ENCODE peak calls at places on chromosomes 16 and 17, in six cellular contexts. One of them, this sample, is unnamed.

GRCh38 chr17:67246648-67247415 is 1.8 kb upstream of the HELZ start:
- DNase-seq in NCI-H1105: no peak
- DNase-seq in HL-60: no peak
- DNase-seq in DMS79 treated with DMSO at 0.1 percent for 48 hours: peak
- DNase-seq in astrocyte of the spinal cord: peak
- DNase-seq in H7: peak
- DNase-seq in this sample: peak

GRCh38 chr17:68693466-68693865 is 92.3 kb upstream of the FAM20A start:
- DNase-seq in NCI-H1105: no peak
- DNase-seq in HL-60: no peak
- DNase-seq in DMS79 treated with DMSO at 0.1 percent for 48 hours: no peak
- DNase-seq in astrocyte of the spinal cord: no peak
- DNase-seq in H7: no peak
- DNase-seq in this sample: no peak

GRCh38 chr16:80084614-80085013 is 456.2 kb upstream of the DYNLRB2 start:
- DNase-seq in NCI-H1105: no peak
- DNase-seq in HL-60: no peak
- DNase-seq in DMS79 treated with DMSO at 0.1 percent for 48 hours: peak
- DNase-seq in astrocyte of the spinal cord: peak
- DNase-seq in H7: peak
- DNase-seq in this sample: peak

GRCh38 chr17:76968707-76969597 is 100.7 kb downstream of the MGAT5B start:
- DNase-seq in NCI-H1105: peak
- DNase-seq in HL-60: no peak
- DNase-seq in DMS79 treated with DMSO at 0.1 percent for 48 hours: peak
- DNase-seq in astrocyte of the spinal cord: peak
- DNase-seq in H7: peak
- DNase-seq in this sample: peak

GRCh38 chr17:7702776-7703175 is 2.2 kb upstream of the EFNB3 start:
- DNase-seq in NCI-H1105: no peak
- DNase-seq in HL-60: no peak
- DNase-seq in DMS79 treated with DMSO at 0.1 percent for 48 hours: no peak
- DNase-seq in astrocyte of the spinal cord: no peak
- DNase-seq in H7: no peak
- DNase-seq in this sample: no peak

GRCh38 chr17:42797067-42798007 is 1.2 kb downstream of the COA3 start:
- DNase-seq in NCI-H1105: no peak
- DNase-seq in HL-60: no peak
- DNase-seq in DMS79 treated with DMSO at 0.1 percent for 48 hours: no peak
- DNase-seq in astrocyte of the spinal cord: no peak
- DNase-seq in H7: no peak
- DNase-seq in this sample: no peak

GRCh38 chr16:53546988-53547391 is 44.0 kb upstream of the AKTIP start:
- DNase-seq in NCI-H1105: no peak
- DNase-seq in HL-60: no peak
- DNase-seq in DMS79 treated with DMSO at 0.1 percent for 48 hours: no peak
- DNase-seq in astrocyte of the spinal cord: peak
- DNase-seq in H7: peak
- DNase-seq in this sample: peak

GRCh38 chr17:55394357-55395021 is 27.1 kb downstream of the MMD start:
- DNase-seq in NCI-H1105: no peak
- DNase-seq in HL-60: no peak
- DNase-seq in DMS79 treated with DMSO at 0.1 percent for 48 hours: no peak
- DNase-seq in astrocyte of the spinal cord: no peak
- DNase-seq in H7: no peak
- DNase-seq in this sample: no peak

GRCh38 chr17:3887811-3888210 is 5.0 kb downstream of the CAMKK1 start:
- DNase-seq in NCI-H1105: no peak
- DNase-seq in HL-60: no peak
- DNase-seq in DMS79 treated with DMSO at 0.1 percent for 48 hours: no peak
- DNase-seq in astrocyte of the spinal cord: peak
- DNase-seq in H7: no peak
- DNase-seq in this sample: no peak

GRCh38 chr16:4556580-4556979 is 440 bp downstream of the C16orf96 start:
- DNase-seq in NCI-H1105: no peak
- DNase-seq in HL-60: no peak
- DNase-seq in DMS79 treated with DMSO at 0.1 percent for 48 hours: no peak
- DNase-seq in astrocyte of the spinal cord: no peak
- DNase-seq in H7: no peak
- DNase-seq in this sample: no peak

GRCh38 chr17:28041844-28042656 is 427 bp upstream of the NLK start:
- DNase-seq in NCI-H1105: no peak
- DNase-seq in HL-60: peak
- DNase-seq in DMS79 treated with DMSO at 0.1 percent for 48 hours: peak
- DNase-seq in astrocyte of the spinal cord: no peak
- DNase-seq in H7: peak
- DNase-seq in this sample: no peak

GRCh38 chr17:50062323-50063243 is 6.7 kb downstream of the ITGA3 start:
- DNase-seq in NCI-H1105: peak
- DNase-seq in HL-60: no peak
- DNase-seq in DMS79 treated with DMSO at 0.1 percent for 48 hours: peak
- DNase-seq in astrocyte of the spinal cord: peak
- DNase-seq in H7: peak
- DNase-seq in this sample: no peak

GRCh38 chr16:89922477-89922883 is 662 bp upstream of the TUBB3 start:
- DNase-seq in NCI-H1105: peak
- DNase-seq in HL-60: no peak
- DNase-seq in DMS79 treated with DMSO at 0.1 percent for 48 hours: peak
- DNase-seq in astrocyte of the spinal cord: peak
- DNase-seq in H7: peak
- DNase-seq in this sample: peak

GRCh38 chr16:27495191-27495590 is 54.5 kb downstream of the GTF3C1 start:
- DNase-seq in NCI-H1105: no peak
- DNase-seq in HL-60: no peak
- DNase-seq in DMS79 treated with DMSO at 0.1 percent for 48 hours: no peak
- DNase-seq in astrocyte of the spinal cord: peak
- DNase-seq in H7: no peak
- DNase-seq in this sample: no peak

GRCh38 chr16:81567987-81568748 is 123.6 kb downstream of the CMIP start:
- DNase-seq in NCI-H1105: no peak
- DNase-seq in HL-60: no peak
- DNase-seq in DMS79 treated with DMSO at 0.1 percent for 48 hours: no peak
- DNase-seq in astrocyte of the spinal cord: peak
- DNase-seq in H7: peak
- DNase-seq in this sample: no peak

GRCh38 chr17:50123649-50124349 is 6.2 kb downstream of the SAMD14 start:
- DNase-seq in NCI-H1105: no peak
- DNase-seq in HL-60: no peak
- DNase-seq in DMS79 treated with DMSO at 0.1 percent for 48 hours: no peak
- DNase-seq in astrocyte of the spinal cord: peak
- DNase-seq in H7: peak
- DNase-seq in this sample: peak

GRCh38 chr17:73822371-73822770 is 178.1 kb upstream of the SDK2 start:
- DNase-seq in NCI-H1105: no peak
- DNase-seq in HL-60: no peak
- DNase-seq in DMS79 treated with DMSO at 0.1 percent for 48 hours: no peak
- DNase-seq in astrocyte of the spinal cord: no peak
- DNase-seq in H7: no peak
- DNase-seq in this sample: no peak

GRCh38 chr16:30063278-30063892 is 2.2 kb upstream of the ALDOA start:
- DNase-seq in NCI-H1105: no peak
- DNase-seq in HL-60: no peak
- DNase-seq in DMS79 treated with DMSO at 0.1 percent for 48 hours: no peak
- DNase-seq in astrocyte of the spinal cord: no peak
- DNase-seq in H7: peak
- DNase-seq in this sample: no peak

GRCh38 chr17:69672924-69673323 is 258.4 kb downstream of the MAP2K6 start:
- DNase-seq in NCI-H1105: no peak
- DNase-seq in HL-60: no peak
- DNase-seq in DMS79 treated with DMSO at 0.1 percent for 48 hours: no peak
- DNase-seq in astrocyte of the spinal cord: peak
- DNase-seq in H7: no peak
- DNase-seq in this sample: no peak

GRCh38 chr16:15055141-15056053 is 477 bp downstream of the NTAN1 start:
- DNase-seq in NCI-H1105: peak
- DNase-seq in HL-60: peak
- DNase-seq in DMS79 treated with DMSO at 0.1 percent for 48 hours: no peak
- DNase-seq in astrocyte of the spinal cord: peak
- DNase-seq in H7: no peak
- DNase-seq in this sample: peak

GRCh38 chr17:21214777-21215541 is 998 bp upstream of the TMEM11 start:
- DNase-seq in NCI-H1105: no peak
- DNase-seq in HL-60: peak
- DNase-seq in DMS79 treated with DMSO at 0.1 percent for 48 hours: peak
- DNase-seq in astrocyte of the spinal cord: no peak
- DNase-seq in H7: peak
- DNase-seq in this sample: peak

GRCh38 chr17:6381052-6381451 is 53.9 kb downstream of the AIPL1 start:
- DNase-seq in NCI-H1105: no peak
- DNase-seq in HL-60: no peak
- DNase-seq in DMS79 treated with DMSO at 0.1 percent for 48 hours: no peak
- DNase-seq in astrocyte of the spinal cord: no peak
- DNase-seq in H7: no peak
- DNase-seq in this sample: no peak

GRCh38 chr17:44174427-44174826 is 3.9 kb downstream of the ASB16 start:
- DNase-seq in NCI-H1105: no peak
- DNase-seq in HL-60: no peak
- DNase-seq in DMS79 treated with DMSO at 0.1 percent for 48 hours: no peak
- DNase-seq in astrocyte of the spinal cord: no peak
- DNase-seq in H7: no peak
- DNase-seq in this sample: no peak

GRCh38 chr16:59412275-59412841 is 678.2 kb upstream of the GOT2 start:
- DNase-seq in NCI-H1105: no peak
- DNase-seq in HL-60: no peak
- DNase-seq in DMS79 treated with DMSO at 0.1 percent for 48 hours: peak
- DNase-seq in astrocyte of the spinal cord: peak
- DNase-seq in H7: peak
- DNase-seq in this sample: peak

GRCh38 chr17:2841606-2842005 is 45.4 kb downstream of the RAP1GAP2 start:
- DNase-seq in NCI-H1105: no peak
- DNase-seq in HL-60: no peak
- DNase-seq in DMS79 treated with DMSO at 0.1 percent for 48 hours: no peak
- DNase-seq in astrocyte of the spinal cord: no peak
- DNase-seq in H7: peak
- DNase-seq in this sample: no peak

GRCh38 chr16:82748026-82748425 is 121.3 kb downstream of the CDH13 start:
- DNase-seq in NCI-H1105: peak
- DNase-seq in HL-60: no peak
- DNase-seq in DMS79 treated with DMSO at 0.1 percent for 48 hours: no peak
- DNase-seq in astrocyte of the spinal cord: peak
- DNase-seq in H7: no peak
- DNase-seq in this sample: no peak

GRCh38 chr17:11122908-11123307 is 118.1 kb upstream of the SHISA6 start:
- DNase-seq in NCI-H1105: no peak
- DNase-seq in HL-60: no peak
- DNase-seq in DMS79 treated with DMSO at 0.1 percent for 48 hours: no peak
- DNase-seq in astrocyte of the spinal cord: no peak
- DNase-seq in H7: no peak
- DNase-seq in this sample: no peak

GRCh38 chr16:10338426-10338825 is 47.4 kb upstream of the ATF7IP2 start:
- DNase-seq in NCI-H1105: no peak
- DNase-seq in HL-60: no peak
- DNase-seq in DMS79 treated with DMSO at 0.1 percent for 48 hours: no peak
- DNase-seq in astrocyte of the spinal cord: peak
- DNase-seq in H7: no peak
- DNase-seq in this sample: no peak

GRCh38 chr17:51818777-51819176 is 339.7 kb downstream of the CA10 start:
- DNase-seq in NCI-H1105: no peak
- DNase-seq in HL-60: no peak
- DNase-seq in DMS79 treated with DMSO at 0.1 percent for 48 hours: no peak
- DNase-seq in astrocyte of the spinal cord: no peak
- DNase-seq in H7: no peak
- DNase-seq in this sample: no peak

GRCh38 chr17:63356275-63356905 is 89.7 kb downstream of the CYB561 start:
- DNase-seq in NCI-H1105: no peak
- DNase-seq in HL-60: no peak
- DNase-seq in DMS79 treated with DMSO at 0.1 percent for 48 hours: no peak
- DNase-seq in astrocyte of the spinal cord: peak
- DNase-seq in H7: no peak
- DNase-seq in this sample: no peak

GRCh38 chr16:2776500-2777139 is 460 bp downstream of the ELOB start:
- DNase-seq in NCI-H1105: no peak
- DNase-seq in HL-60: no peak
- DNase-seq in DMS79 treated with DMSO at 0.1 percent for 48 hours: no peak
- DNase-seq in astrocyte of the spinal cord: peak
- DNase-seq in H7: no peak
- DNase-seq in this sample: peak

GRCh38 chr17:29573871-29574731 is 5.6 kb downstream of the TP53I13 start:
- DNase-seq in NCI-H1105: no peak
- DNase-seq in HL-60: no peak
- DNase-seq in DMS79 treated with DMSO at 0.1 percent for 48 hours: no peak
- DNase-seq in astrocyte of the spinal cord: no peak
- DNase-seq in H7: peak
- DNase-seq in this sample: no peak

GRCh38 chr16:28042856-28043255 is 20.7 kb downstream of the GSG1L start:
- DNase-seq in NCI-H1105: no peak
- DNase-seq in HL-60: no peak
- DNase-seq in DMS79 treated with DMSO at 0.1 percent for 48 hours: no peak
- DNase-seq in astrocyte of the spinal cord: peak
- DNase-seq in H7: no peak
- DNase-seq in this sample: no peak

GRCh38 chr16:57028086-57028485 is 38.7 kb downstream of the NLRC5 start:
- DNase-seq in NCI-H1105: no peak
- DNase-seq in HL-60: no peak
- DNase-seq in DMS79 treated with DMSO at 0.1 percent for 48 hours: no peak
- DNase-seq in astrocyte of the spinal cord: no peak
- DNase-seq in H7: peak
- DNase-seq in this sample: no peak

GRCh38 chr16:4556112-4556511 is at the start of gene C16orf96:
- DNase-seq in NCI-H1105: no peak
- DNase-seq in HL-60: no peak
- DNase-seq in DMS79 treated with DMSO at 0.1 percent for 48 hours: no peak
- DNase-seq in astrocyte of the spinal cord: no peak
- DNase-seq in H7: no peak
- DNase-seq in this sample: no peak

GRCh38 chr17:77974396-77974795 is 15.9 kb downstream of the TNRC6C start:
- DNase-seq in NCI-H1105: no peak
- DNase-seq in HL-60: no peak
- DNase-seq in DMS79 treated with DMSO at 0.1 percent for 48 hours: no peak
- DNase-seq in astrocyte of the spinal cord: no peak
- DNase-seq in H7: no peak
- DNase-seq in this sample: no peak

GRCh38 chr17:62966426-62967110 is 533 bp downstream of the TANC2 start:
- DNase-seq in NCI-H1105: no peak
- DNase-seq in HL-60: peak
- DNase-seq in DMS79 treated with DMSO at 0.1 percent for 48 hours: peak
- DNase-seq in astrocyte of the spinal cord: no peak
- DNase-seq in H7: peak
- DNase-seq in this sample: peak

GRCh38 chr16:85327731-85328664 is 215.7 kb upstream of the CIBAR2 start:
- DNase-seq in NCI-H1105: peak
- DNase-seq in HL-60: no peak
- DNase-seq in DMS79 treated with DMSO at 0.1 percent for 48 hours: peak
- DNase-seq in astrocyte of the spinal cord: peak
- DNase-seq in H7: peak
- DNase-seq in this sample: peak

GRCh38 chr17:49456172-49456965 is 38.7 kb upstream of the NGFR start:
- DNase-seq in NCI-H1105: no peak
- DNase-seq in HL-60: no peak
- DNase-seq in DMS79 treated with DMSO at 0.1 percent for 48 hours: no peak
- DNase-seq in astrocyte of the spinal cord: peak
- DNase-seq in H7: no peak
- DNase-seq in this sample: no peak